ENCODE peak calls at places on chromosomes 11 and 22, in five cellular contexts. One of them, this sample, is unnamed.

GRCh38 chr11:70247042-70247709 is 23.3 kb upstream of the PPFIA1 start:
- DNase-seq in stimulated activated CD4-positive, alpha-beta T cell treated with anti-CD3 and anti-CD28 coated beads, Interleukin-12 subunit alpha, Interleukin-12 subunit beta, amount 100 ng/mL, for 48 hours: no peak
- DNase-seq in lung: no peak
- DNase-seq in fibroblast of the aortic adventitia: no peak
- DNase-seq in HEK293T: no peak
- DNase-seq in this sample: no peak

GRCh38 chr11:14414470-14415461 is 55.8 kb upstream of the RRAS2 start:
- DNase-seq in HEK293T: no peak
- DNase-seq in fibroblast of the aortic adventitia: no peak
- DNase-seq in stimulated activated CD4-positive, alpha-beta T cell treated with anti-CD3 and anti-CD28 coated beads, Interleukin-12 subunit alpha, Interleukin-12 subunit beta, amount 100 ng/mL, for 48 hours: peak
- DNase-seq in lung: no peak
- DNase-seq in this sample: no peak

GRCh38 chr11:102831128-102831708 is 12.2 kb downstream of the MMP3 start:
- DNase-seq in lung: no peak
- DNase-seq in stimulated activated CD4-positive, alpha-beta T cell treated with anti-CD3 and anti-CD28 coated beads, Interleukin-12 subunit alpha, Interleukin-12 subunit beta, amount 100 ng/mL, for 48 hours: no peak
- DNase-seq in fibroblast of the aortic adventitia: peak
- DNase-seq in HEK293T: no peak
- DNase-seq in this sample: peak

GRCh38 chr11:67248653-67249052 is 17.6 kb upstream of the GRK2 start:
- DNase-seq in lung: peak
- DNase-seq in stimulated activated CD4-positive, alpha-beta T cell treated with anti-CD3 and anti-CD28 coated beads, Interleukin-12 subunit alpha, Interleukin-12 subunit beta, amount 100 ng/mL, for 48 hours: no peak
- DNase-seq in HEK293T: no peak
- DNase-seq in fibroblast of the aortic adventitia: no peak
- DNase-seq in this sample: no peak

GRCh38 chr11:130785376-130786110 is 130.7 kb downstream of the SNX19 start:
- DNase-seq in HEK293T: no peak
- DNase-seq in fibroblast of the aortic adventitia: peak
- DNase-seq in stimulated activated CD4-positive, alpha-beta T cell treated with anti-CD3 and anti-CD28 coated beads, Interleukin-12 subunit alpha, Interleukin-12 subunit beta, amount 100 ng/mL, for 48 hours: no peak
- DNase-seq in lung: no peak
- DNase-seq in this sample: peak

GRCh38 chr11:73193251-73194033 is 24.6 kb upstream of the P2RY2 start:
- DNase-seq in HEK293T: no peak
- DNase-seq in fibroblast of the aortic adventitia: no peak
- DNase-seq in lung: no peak
- DNase-seq in stimulated activated CD4-positive, alpha-beta T cell treated with anti-CD3 and anti-CD28 coated beads, Interleukin-12 subunit alpha, Interleukin-12 subunit beta, amount 100 ng/mL, for 48 hours: no peak
- DNase-seq in this sample: no peak

GRCh38 chr11:94545641-94546470 is 2.1 kb downstream of the FUT4 start:
- DNase-seq in stimulated activated CD4-positive, alpha-beta T cell treated with anti-CD3 and anti-CD28 coated beads, Interleukin-12 subunit alpha, Interleukin-12 subunit beta, amount 100 ng/mL, for 48 hours: no peak
- DNase-seq in lung: no peak
- DNase-seq in HEK293T: no peak
- DNase-seq in fibroblast of the aortic adventitia: no peak
- DNase-seq in this sample: no peak

GRCh38 chr22:33605686-33606085 is 314.6 kb downstream of the LARGE1 start:
- DNase-seq in HEK293T: no peak
- DNase-seq in stimulated activated CD4-positive, alpha-beta T cell treated with anti-CD3 and anti-CD28 coated beads, Interleukin-12 subunit alpha, Interleukin-12 subunit beta, amount 100 ng/mL, for 48 hours: no peak
- DNase-seq in lung: no peak
- DNase-seq in fibroblast of the aortic adventitia: no peak
- DNase-seq in this sample: no peak

GRCh38 chr11:106723071-106723470 is 295.2 kb downstream of the GUCY1A2 start:
- DNase-seq in fibroblast of the aortic adventitia: no peak
- DNase-seq in lung: no peak
- DNase-seq in HEK293T: no peak
- DNase-seq in stimulated activated CD4-positive, alpha-beta T cell treated with anti-CD3 and anti-CD28 coated beads, Interleukin-12 subunit alpha, Interleukin-12 subunit beta, amount 100 ng/mL, for 48 hours: no peak
- DNase-seq in this sample: no peak

GRCh38 chr11:118343981-118344521 is at the start of gene CD3G:
- DNase-seq in fibroblast of the aortic adventitia: no peak
- DNase-seq in HEK293T: no peak
- DNase-seq in stimulated activated CD4-positive, alpha-beta T cell treated with anti-CD3 and anti-CD28 coated beads, Interleukin-12 subunit alpha, Interleukin-12 subunit beta, amount 100 ng/mL, for 48 hours: peak
- DNase-seq in lung: no peak
- DNase-seq in this sample: no peak

GRCh38 chr11:101509911-101510310 is 73.9 kb downstream of the TRPC6 start:
- DNase-seq in HEK293T: no peak
- DNase-seq in fibroblast of the aortic adventitia: no peak
- DNase-seq in stimulated activated CD4-positive, alpha-beta T cell treated with anti-CD3 and anti-CD28 coated beads, Interleukin-12 subunit alpha, Interleukin-12 subunit beta, amount 100 ng/mL, for 48 hours: no peak
- DNase-seq in lung: no peak
- DNase-seq in this sample: no peak

GRCh38 chr11:71316701-71317100 is 64.3 kb upstream of the SHANK2 start:
- DNase-seq in lung: no peak
- DNase-seq in HEK293T: no peak
- DNase-seq in stimulated activated CD4-positive, alpha-beta T cell treated with anti-CD3 and anti-CD28 coated beads, Interleukin-12 subunit alpha, Interleukin-12 subunit beta, amount 100 ng/mL, for 48 hours: no peak
- DNase-seq in fibroblast of the aortic adventitia: no peak
- DNase-seq in this sample: no peak

GRCh38 chr11:15148181-15148580 is 33.5 kb downstream of the INSC start:
- DNase-seq in fibroblast of the aortic adventitia: peak
- DNase-seq in HEK293T: no peak
- DNase-seq in lung: no peak
- DNase-seq in stimulated activated CD4-positive, alpha-beta T cell treated with anti-CD3 and anti-CD28 coated beads, Interleukin-12 subunit alpha, Interleukin-12 subunit beta, amount 100 ng/mL, for 48 hours: no peak
- DNase-seq in this sample: no peak

GRCh38 chr11:82930229-82930628 is 28.7 kb downstream of the DDIAS start:
- DNase-seq in stimulated activated CD4-positive, alpha-beta T cell treated with anti-CD3 and anti-CD28 coated beads, Interleukin-12 subunit alpha, Interleukin-12 subunit beta, amount 100 ng/mL, for 48 hours: no peak
- DNase-seq in fibroblast of the aortic adventitia: no peak
- DNase-seq in HEK293T: no peak
- DNase-seq in lung: no peak
- DNase-seq in this sample: no peak

GRCh38 chr22:19744350-19745006 is 16.1 kb upstream of the TBX1 start:
- DNase-seq in lung: no peak
- DNase-seq in stimulated activated CD4-positive, alpha-beta T cell treated with anti-CD3 and anti-CD28 coated beads, Interleukin-12 subunit alpha, Interleukin-12 subunit beta, amount 100 ng/mL, for 48 hours: no peak
- DNase-seq in fibroblast of the aortic adventitia: no peak
- DNase-seq in HEK293T: no peak
- DNase-seq in this sample: no peak

GRCh38 chr11:93034031-93034430 is 64.6 kb downstream of the MTNR1B start:
- DNase-seq in fibroblast of the aortic adventitia: peak
- DNase-seq in HEK293T: no peak
- DNase-seq in stimulated activated CD4-positive, alpha-beta T cell treated with anti-CD3 and anti-CD28 coated beads, Interleukin-12 subunit alpha, Interleukin-12 subunit beta, amount 100 ng/mL, for 48 hours: no peak
- DNase-seq in lung: no peak
- DNase-seq in this sample: no peak

This sample was measured in fibroblast of pulmonary artery.